ENCODE peak calls at places on chromosomes 6 and 20, in ten cellular contexts. I is HL-60, W is RWPE1, C is AG04449, Q is choroid plexus epithelial cell, K is fibroblast of the aortic adventitia, R is Caco-2, X is heart left ventricle, U is left ventricle myocardium inferior, S is astrocyte of the spinal cord. E is an unnamed sample.

GRCh38 chr6:16059496-16059895 is 69.4 kb upstream of the MYLIP start:
- DNase-seq in I (no peak), W (no peak), C (no peak), Q (no peak), K (no peak), R (no peak), X (no peak), U (no peak), S (no peak), E (no peak)

GRCh38 chr20:59827138-59828056 is 106.0 kb downstream of the SYCP2 start:
- DNase-seq in I (no peak), W (no peak), C (no peak), Q (no peak), K (no peak), R (no peak), X (no peak), U (no peak), S (no peak), E (no peak)

GRCh38 chr6:125257351-125257750 is 44.4 kb downstream of the HDDC2 start:
- DNase-seq in I (no peak), W (no peak), C (no peak), Q (peak; percentile 64), K (no peak), R (no peak), X (no peak), U (no peak), S (peak; percentile 40), E (no peak)

GRCh38 chr6:28474441-28475219 is 31.3 kb upstream of the ZSCAN23 start:
- DNase-seq in I (peak; percentile 57), W (peak; percentile 40), C (peak; percentile 68), Q (peak; percentile 94), K (peak; percentile 95), R (peak; percentile 44), X (no peak), U (no peak), S (peak; percentile 90), E (peak; percentile 38)

GRCh38 chr20:17419459-17419858 is 111.7 kb downstream of the BFSP1 start:
- DNase-seq in I (no peak), W (no peak), C (no peak), Q (no peak), K (no peak), R (no peak), X (no peak), U (no peak), S (no peak), E (no peak)

GRCh38 chr6:32109114-32109764 is at the start of gene TNXB:
- DNase-seq in I (no peak), W (no peak), C (no peak), Q (no peak), K (no peak), R (no peak), X (peak; percentile 64), U (peak; percentile 59), S (no peak), E (no peak)

GRCh38 chr6:78771619-78772018 is 95.7 kb upstream of the IRAK1BP1 start:
- DNase-seq in I (no peak), W (no peak), C (no peak), Q (no peak), K (no peak), R (no peak), X (no peak), U (no peak), S (no peak), E (no peak)

GRCh38 chr20:53984781-53985518 is 85.4 kb downstream of the BCAS1 start:
- DNase-seq in I (no peak), W (no peak), C (no peak), Q (no peak), K (peak; percentile 5), R (no peak), X (no peak), U (no peak), S (no peak), E (no peak)

GRCh38 chr6:99467509-99468106 is 42.5 kb upstream of the PNISR start:
- DNase-seq in I (no peak), W (peak; percentile 43), C (no peak), Q (peak; percentile 48), K (peak; percentile 52), R (no peak), X (no peak), U (no peak), S (peak; percentile 18), E (peak; percentile 13)

GRCh38 chr6:85944736-85945135 is 302.1 kb upstream of the SYNCRIP start:
- DNase-seq in I (no peak), W (no peak), C (no peak), Q (no peak), K (no peak), R (no peak), X (no peak), U (no peak), S (no peak), E (no peak)

GRCh38 chr6:115613488-115613887 is 447.2 kb downstream of the FRK start:
- DNase-seq in I (no peak), W (peak; percentile 32), C (peak; percentile 84), Q (peak; percentile 31), K (peak; percentile 64), R (no peak), X (no peak), U (no peak), S (peak; percentile 92), E (no peak)

GRCh38 chr6:62285612-62286469 is at the start of gene KHDRBS2:
- DNase-seq in I (peak; percentile 31), W (peak; percentile 11), C (no peak), Q (no peak), K (no peak), R (no peak), X (peak; percentile 73), U (peak; percentile 76), S (no peak), E (peak; percentile 1)

GRCh38 chr20:56249244-56249955 is 868 bp downstream of the MC3R start:
- DNase-seq in I (peak; percentile 63), W (peak; percentile 59), C (no peak), Q (no peak), K (no peak), R (peak; percentile 48), X (no peak), U (no peak), S (no peak), E (peak; percentile 37)

GRCh38 chr6:34486106-34486740 is 20.3 kb downstream of the PACSIN1 start:
- DNase-seq in I (no peak), W (no peak), C (no peak), Q (no peak), K (no peak), R (no peak), X (no peak), U (no peak), S (no peak), E (no peak)

GRCh38 chr6:101663099-101663498 is 269.6 kb downstream of the GRIK2 start:
- DNase-seq in I (no peak), W (no peak), C (no peak), Q (no peak), K (no peak), R (no peak), X (no peak), U (no peak), S (no peak), E (no peak)

GRCh38 chr6:7919871-7920270 is 9.3 kb upstream of the TXNDC5 start:
- DNase-seq in I (no peak), W (peak; percentile 86), C (no peak), Q (no peak), K (peak; percentile 76), R (no peak), X (no peak), U (no peak), S (peak; percentile 29), E (no peak)
- TF ChIP-seq CTCF in I (no peak), W (no peak), C (no peak), Q (no peak), K (no peak), R (no peak), X (no peak), U (no peak), S (no peak), E (no peak)

GRCh38 chr6:120378582-120379220 is 955.6 kb downstream of the TBC1D32 start:
- DNase-seq in I (peak; percentile 5), W (peak; percentile 26), C (no peak), Q (peak; percentile 26), K (peak; percentile 24), R (peak; percentile 32), X (no peak), U (no peak), S (peak; percentile 56), E (peak; percentile 6)
- TF ChIP-seq CTCF in I (peak; percentile 33), W (peak; percentile 53), C (no peak), Q (no peak), K (peak; percentile 51), R (peak; percentile 74), X (peak; percentile 25), U (peak; percentile 41), S (peak; percentile 60), E (peak; percentile 42)

GRCh38 chr6:122399348-122400120 is at the start of gene HSF2:
- DNase-seq in I (peak; percentile 97), W (peak; percentile 96), C (no peak), Q (peak; percentile 100), K (peak; percentile 97), R (peak; percentile 95), X (peak; percentile 98), U (peak; percentile 96), S (peak; percentile 100), E (peak; percentile 96)
- TF ChIP-seq CTCF in I (no peak), W (no peak), C (peak; percentile 20), Q (peak; percentile 41), K (peak; percentile 28), R (peak; percentile 53), X (peak; percentile 24), U (peak; percentile 41), S (peak; percentile 20), E (no peak)

DNA sequence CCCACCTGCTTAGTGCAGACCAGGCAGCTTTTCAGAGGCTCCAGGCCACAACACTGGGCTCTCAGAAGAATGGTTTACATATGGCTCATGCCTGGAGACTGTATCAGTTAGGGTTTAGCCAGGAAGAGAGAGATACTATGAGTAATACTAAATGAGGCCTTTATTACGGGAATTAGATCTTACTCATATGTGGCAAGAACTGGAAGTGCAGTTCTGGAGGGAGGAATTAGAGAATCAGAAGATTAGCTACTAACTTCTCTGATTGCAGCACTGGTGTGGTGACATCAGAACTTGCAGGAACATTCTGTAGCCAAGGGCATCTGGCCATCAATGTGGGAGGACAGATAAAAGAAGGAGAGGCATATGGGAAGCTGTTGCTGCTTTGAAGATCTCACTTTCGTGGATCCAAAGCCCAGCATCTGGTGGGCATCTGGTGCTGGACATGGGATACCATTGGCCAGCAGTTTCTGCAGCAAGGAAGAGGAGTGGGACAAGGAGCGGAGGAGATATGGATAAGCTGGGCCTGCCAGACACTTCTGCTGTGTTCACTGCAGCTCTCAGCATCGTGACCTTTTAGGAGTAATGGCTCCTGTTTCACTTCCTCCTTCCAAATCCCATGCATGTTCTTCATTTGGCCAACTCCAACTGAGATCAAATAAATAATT is 248.5 kb downstream of the BTBD3 start:
- DNase-seq in I (no peak), W (peak; percentile 13), C (peak; percentile 68), Q (peak; percentile 92), K (peak; percentile 99), R (no peak), X (peak; percentile 82), U (peak; percentile 67), S (peak; percentile 92), E (no peak)
- TF ChIP-seq CTCF in I (no peak), W (no peak), C (no peak), Q (peak; percentile 13), K (peak; percentile 29), R (no peak), X (no peak), U (peak; percentile 32), S (no peak), E (no peak)

GRCh38 chr20:63978319-63979220 is 872 bp downstream of the SAMD10 start:
- DNase-seq in I (peak; percentile 83), W (peak; percentile 85), C (no peak), Q (peak; percentile 45), K (no peak), R (peak; percentile 96), X (peak; percentile 81), U (peak; percentile 78), S (peak; percentile 30), E (no peak)
- TF ChIP-seq CTCF in I (no peak), W (no peak), C (no peak), Q (no peak), K (no peak), R (no peak), X (no peak), U (no peak), S (no peak), E (no peak)